ENCODE peak calls at places on chromosomes 4 and X, in four cellular contexts. L, Y, A and U are unnamed samples.

GRCh38 chr4:7105261-7105660 is 37.4 kb upstream of the GRPEL1 start:
- DNase-seq in A (peak; percentile 18), Y (no peak), L (no peak), U (no peak)

GRCh38 chr4:41028392-41029076 is 185.8 kb downstream of the APBB2 start:
- DNase-seq in Y (no peak), A (peak; percentile 9), L (peak; percentile 15), U (no peak)

GRCh38 chr4:184568770-184569169 is 80.5 kb downstream of the CASP3 start:
- DNase-seq in A (no peak), Y (no peak), L (no peak), U (no peak)

GRCh38 chrX:153774576-153775292 is 6.1 kb upstream of the SRPK3 start:
- DNase-seq in L (peak; percentile 6), A (no peak), Y (no peak), U (no peak)

GRCh38 chr4:162497564-162498167 is 333.9 kb upstream of the FSTL5 start:
- DNase-seq in L (no peak), Y (no peak), A (peak; percentile 72), U (peak; percentile 40)

GRCh38 chr4:52600275-52600674 is 58.8 kb downstream of the USP46 start:
- DNase-seq in L (no peak), Y (no peak), A (no peak), U (no peak)

GRCh38 chrX:63747331-63747730 is 37.7 kb downstream of the ARHGEF9 start:
- DNase-seq in A (peak; percentile 83), Y (no peak), L (no peak), U (no peak)

GRCh38 chr4:84493092-84493850 is 5.8 kb downstream of the NKX6-1 start:
- DNase-seq in L (no peak), Y (no peak), A (peak; percentile 54), U (no peak)

GRCh38 chr4:47167391-47167790 is 136.0 kb downstream of the GABRB1 start:
- DNase-seq in L (no peak), A (no peak), Y (no peak), U (no peak)

GRCh38 chr4:143421609-143422008 is 84.9 kb downstream of the GAB1 start:
- DNase-seq in A (no peak), L (no peak), Y (no peak), U (no peak)

GRCh38 chr4:164892018-164892417 is 15.0 kb downstream of the APELA start:
- DNase-seq in L (no peak), Y (no peak), A (no peak), U (no peak)

GRCh38 chrX:147848543-147849448 is 62.9 kb upstream of the FMR1 start:
- DNase-seq in L (no peak), Y (no peak), A (no peak), U (no peak)

GRCh38 chr4:40524642-40525041 is 105.0 kb downstream of the RBM47 start:
- DNase-seq in A (no peak), L (no peak), Y (no peak), U (no peak)

GRCh38 chr4:118921736-118922135 is 33.1 kb downstream of the SYNPO2 start:
- DNase-seq in Y (no peak), L (no peak), A (no peak), U (no peak)

GRCh38 chrX:155263854-155264628 is at the start of gene RAB39B:
- DNase-seq in A (peak; percentile 77), L (peak; percentile 9), Y (peak; percentile 42), U (peak; percentile 83)

GRCh38 chr4:113293043-113293560 is 243.6 kb downstream of the ANK2 start:
- DNase-seq in Y (no peak), A (peak; percentile 82), L (no peak), U (no peak)

GRCh38 chr4:151624606-151625565 is 135.9 kb downstream of the GATB start:
- DNase-seq in Y (no peak), A (peak; percentile 19), L (no peak), U (no peak)

GRCh38 chrX:12950851-12951589 is 23.9 kb upstream of the TMSB4X start:
- DNase-seq in A (peak; percentile 3), L (no peak), Y (peak; percentile 48), U (peak; percentile 75)

GRCh38 chr4:112593438-112594133 is 43.1 kb downstream of the ZGRF1 start:
- DNase-seq in L (no peak), A (no peak), Y (no peak), U (no peak)

GRCh38 chrX:70995338-70995737 is 64.4 kb upstream of the SLC7A3 start:
- DNase-seq in A (no peak), L (no peak), Y (no peak), U (no peak)

GRCh38 chr4:41391271-41391670 is 134.5 kb downstream of the UCHL1 start:
- DNase-seq in L (no peak), A (no peak), Y (no peak), U (no peak)

GRCh38 chr4:3515646-3516045 is 16.6 kb downstream of the LRPAP1 start:
- DNase-seq in L (no peak), A (no peak), Y (no peak), U (no peak)
- H3K36me3 ChIP-seq in L (no peaks in the 10 kb centered on the region), A (no peaks in the 10 kb centered on the region), Y (peaks cover 50% of the 10 kb centered on the region), U (peaks cover 61% of the 10 kb centered on the region)

GRCh38 chr4:2617955-2618354 is 81.5 kb downstream of the FAM193A start:
- DNase-seq in Y (no peak), L (no peak), A (no peak), U (no peak)
- H3K27ac ChIP-seq in Y (no peak overlapping the region), L (no peak overlapping the region), A (no peak overlapping the region), U (no peak overlapping the region)

GRCh38 chrX:21738145-21738949 is 19.6 kb downstream of the SMPX start:
- DNase-seq in L (peak; percentile 75), Y (no peak), A (no peak), U (no peak)
- H3K36me3 ChIP-seq in L (no peaks in the 10 kb centered on the region), Y (no peaks in the 10 kb centered on the region), A (no peaks in the 10 kb centered on the region), U (no peaks in the 10 kb centered on the region)

GRCh38 chr4:1547863-1548637 is 136.1 kb downstream of the FAM53A start:
- DNase-seq in L (no peak), Y (no peak), A (no peak), U (no peak)
- H3K27ac ChIP-seq in L (peak overlapping the region; percentile 50), Y (no peak overlapping the region), A (no peak overlapping the region), U (no peak overlapping the region)

DNA sequence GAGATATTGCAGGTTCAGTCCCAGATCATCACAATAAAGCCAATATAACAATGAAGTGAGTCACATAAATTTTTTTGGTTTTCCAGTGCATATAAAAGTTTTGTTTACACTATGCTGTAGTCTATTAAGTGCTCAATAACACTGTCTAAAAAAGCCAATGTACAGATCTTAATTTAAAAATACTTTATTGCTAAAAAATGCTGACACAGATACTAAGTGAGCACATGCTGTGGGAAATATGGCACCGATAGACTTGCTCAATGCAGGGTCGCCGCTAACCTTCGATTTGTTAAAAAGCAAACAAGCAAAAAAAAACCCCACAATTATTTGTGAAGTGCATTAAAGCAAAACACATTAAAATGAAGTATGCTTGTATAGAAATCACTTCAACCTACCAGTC is 10.3 kb downstream of the PLA2G12A start:
- DNase-seq in L (no peak), Y (no peak), A (no peak), U (no peak)
- H3K36me3 ChIP-seq in L (no peaks in the 10 kb centered on the region), Y (peaks cover 11% of the 10 kb centered on the region), A (no peaks in the 10 kb centered on the region), U (peaks cover 19% of the 10 kb centered on the region)

GRCh38 chr4:68712207-68712606 is 41.8 kb upstream of the UGT2B15 start:
- DNase-seq in L (no peak), Y (no peak), A (no peak), U (no peak)
- H3K27ac ChIP-seq in L (no peak overlapping the region), Y (no peak overlapping the region), A (no peak overlapping the region), U (no peak overlapping the region)

DNA sequence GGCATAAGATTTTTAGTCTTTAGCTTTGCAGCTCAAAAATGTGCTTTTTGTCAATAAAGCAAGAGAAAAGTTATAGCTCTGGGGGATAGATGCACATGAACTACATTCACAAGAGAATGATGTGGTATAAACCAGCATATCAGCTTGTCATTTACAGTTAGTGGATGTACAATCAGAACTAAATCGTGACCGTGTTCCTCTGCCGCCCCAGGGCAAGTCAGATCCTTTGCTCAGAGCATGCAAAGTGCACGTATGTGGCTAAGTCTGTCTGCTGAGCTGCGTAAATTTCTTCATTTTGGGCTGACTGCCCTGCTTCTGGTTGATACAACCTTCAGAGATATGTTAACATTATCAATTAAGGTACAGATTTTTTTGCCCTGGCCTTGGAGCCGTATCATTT is 9.3 kb downstream of the PGM2 start:
- DNase-seq in A (no peak), Y (no peak), L (no peak), U (no peak)
- H3K36me3 ChIP-seq in A (peaks cover 6% of the 10 kb centered on the region), Y (peaks cover 11% of the 10 kb centered on the region), L (no peaks in the 10 kb centered on the region), U (peaks cover 6% of the 10 kb centered on the region)